ENCODE peak calls at places on chromosomes 11 and 22, in four cellular contexts. C, T, Q and K are unnamed samples. For H3F3A and H4K20me1, the result is how much of the 10 kb centered on the place peaks cover.

GRCh38 chr11:16154715-16155396 is 201.5 kb downstream of the SOX6 start:
- DNase-seq in C (no peak), T (peak), Q (no peak), K (no peak)

GRCh38 chr11:47595029-47595428 is 818 bp upstream of the C1QTNF4 start:
- DNase-seq in C (no peak), T (no peak), Q (no peak), K (no peak)

GRCh38 chr11:57567210-57567511 is 311 bp downstream of the UBE2L6 start:
- DNase-seq in C (peak), T (peak), Q (no peak), K (peak)

GRCh38 chr11:78290293-78291176 is 101.8 kb downstream of the USP35 start:
- DNase-seq in C (peak), T (peak), Q (no peak), K (no peak)

GRCh38 chr11:120134931-120135228 is 3.0 kb downstream of the TRIM29 start:
- DNase-seq in C (no peak), T (no peak), Q (no peak), K (no peak)

GRCh38 chr22:30183861-30184278 is 62.7 kb downstream of the LIF start:
- DNase-seq in C (no peak), T (no peak), Q (no peak), K (no peak)

GRCh38 chr22:25334091-25334490 is 114.7 kb downstream of the CRYBB2 start:
- DNase-seq in C (peak), T (peak), Q (peak), K (peak)

GRCh38 chr11:7056828-7057513 is 31.8 kb upstream of the RBMXL2 start:
- DNase-seq in C (peak), T (no peak), Q (no peak), K (no peak)

GRCh38 chr11:104650234-104650633 is 248.0 kb downstream of the CASP12 start:
- DNase-seq in C (no peak), T (no peak), Q (peak), K (no peak)

GRCh38 chr22:47168900-47169800 is 406.7 kb downstream of the TBC1D22A start:
- DNase-seq in C (peak), T (peak), Q (peak), K (no peak)

GRCh38 chr22:45518580-45518991 is 15.9 kb downstream of the FBLN1 start:
- DNase-seq in C (peak), T (no peak), Q (no peak), K (no peak)

GRCh38 chr11:78045851-78046485 is 17.7 kb upstream of the THRSP start:
- DNase-seq in C (peak), T (peak), Q (peak), K (peak)

GRCh38 chr22:46025225-46025972 is 48.4 kb upstream of the WNT7B start:
- DNase-seq in C (no peak), T (no peak), Q (no peak), K (no peak)

GRCh38 chr22:44963055-44963454 is 46.8 kb downstream of the PHF21B start:
- DNase-seq in C (no peak), T (no peak), Q (no peak), K (no peak)

GRCh38 chr11:86591631-86592030 is 80.8 kb downstream of the ME3 start:
- DNase-seq in C (no peak), T (no peak), Q (no peak), K (no peak)

GRCh38 chr22:48402591-48403031 is 1425.1 kb downstream of the BRD1 start:
- DNase-seq in C (no peak), T (no peak), Q (no peak), K (no peak)

GRCh38 chr22:39520874-39521857 is 804 bp downstream of the ATF4 start:
- DNase-seq in C (peak), T (peak), Q (peak), K (peak)
- H3F3A ChIP-seq in C (half or more), T (under half), Q (half or more), K (half or more)

DNA sequence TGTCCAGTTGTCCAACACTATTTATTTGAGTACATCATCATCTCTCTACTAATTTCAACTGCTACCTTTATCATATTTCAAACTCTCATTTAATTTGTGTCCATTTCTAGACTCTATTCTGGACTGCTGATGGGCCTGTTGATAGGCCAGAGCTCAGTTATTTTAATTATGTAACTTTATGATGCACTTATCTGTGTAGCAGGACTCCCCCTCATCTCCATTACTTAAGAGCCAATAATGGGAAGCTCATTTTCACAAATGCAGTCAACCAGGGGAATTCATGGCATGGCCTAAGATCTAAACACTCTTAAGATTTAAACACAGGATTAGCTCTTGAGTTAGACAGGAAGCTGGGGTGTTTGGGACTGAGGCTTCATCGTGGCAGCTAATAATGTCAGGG is 21.4 kb downstream of the KCNQ1OT1 start:
- DNase-seq in C (no peak), T (no peak), Q (no peak), K (no peak)
- H4K20me1 ChIP-seq in C (under half), T (under half), Q (under half), K (under half)

GRCh38 chr11:83957038-83957900 is 671.1 kb upstream of the CCDC90B start:
- DNase-seq in C (no peak), T (no peak), Q (no peak), K (no peak)

GRCh38 chr11:83951521-83951920 is 665.4 kb upstream of the CCDC90B start:
- DNase-seq in C (no peak), T (no peak), Q (no peak), K (no peak)

GRCh38 chr11:83956119-83956697 is 670.0 kb upstream of the CCDC90B start:
- DNase-seq in C (no peak), T (no peak), Q (no peak), K (no peak)
- H3F3A ChIP-seq in C (under half), T (under half), Q (under half), K (under half)

DNA sequence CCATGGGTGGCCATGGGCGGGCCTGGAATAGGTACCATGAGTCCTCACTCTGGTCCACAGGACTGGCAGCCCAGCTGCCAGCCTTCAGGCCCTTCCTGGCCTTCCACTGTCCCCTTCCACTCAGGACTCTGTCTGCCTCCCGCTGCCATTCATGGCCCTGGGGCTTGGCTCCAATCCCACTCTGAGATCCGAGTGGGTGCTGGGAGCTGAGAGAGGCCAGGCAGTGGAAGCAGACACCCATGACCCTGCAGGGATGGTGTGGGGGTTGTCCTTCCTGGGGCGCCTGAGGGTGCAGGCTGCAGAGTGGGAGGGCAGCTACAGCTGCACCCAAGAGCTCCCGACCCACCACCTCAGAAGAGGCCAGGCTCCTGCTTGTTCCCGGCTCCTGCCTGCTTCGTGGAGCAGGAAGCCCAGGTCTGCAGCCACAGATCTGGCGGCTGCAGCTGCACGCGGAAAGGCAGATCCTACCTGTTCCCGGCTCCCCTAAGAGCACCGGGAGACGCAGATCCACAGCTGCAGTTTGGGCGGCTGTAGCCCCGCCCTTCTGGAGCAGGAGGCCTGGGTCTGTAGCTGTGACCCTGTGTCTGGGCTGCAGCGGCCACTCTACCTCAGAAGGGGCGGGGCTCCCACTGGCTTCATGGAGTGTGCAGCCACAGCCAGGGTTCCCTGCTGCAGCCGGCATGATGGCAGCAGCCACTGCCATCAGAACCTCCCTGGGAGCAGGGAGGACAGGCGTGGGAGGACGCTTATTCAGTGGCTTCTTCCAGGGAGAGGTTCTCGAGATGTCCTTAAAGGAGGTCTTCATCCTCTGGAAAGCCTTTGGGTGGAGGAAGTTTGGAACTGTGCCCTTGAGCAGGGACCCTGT is 27.5 kb downstream of the IGHMBP2 start:
- DNase-seq in C (no peak), T (no peak), Q (no peak), K (no peak)
- H4K20me1 ChIP-seq in C (under half), T (under half), Q (under half), K (under half)

DNA sequence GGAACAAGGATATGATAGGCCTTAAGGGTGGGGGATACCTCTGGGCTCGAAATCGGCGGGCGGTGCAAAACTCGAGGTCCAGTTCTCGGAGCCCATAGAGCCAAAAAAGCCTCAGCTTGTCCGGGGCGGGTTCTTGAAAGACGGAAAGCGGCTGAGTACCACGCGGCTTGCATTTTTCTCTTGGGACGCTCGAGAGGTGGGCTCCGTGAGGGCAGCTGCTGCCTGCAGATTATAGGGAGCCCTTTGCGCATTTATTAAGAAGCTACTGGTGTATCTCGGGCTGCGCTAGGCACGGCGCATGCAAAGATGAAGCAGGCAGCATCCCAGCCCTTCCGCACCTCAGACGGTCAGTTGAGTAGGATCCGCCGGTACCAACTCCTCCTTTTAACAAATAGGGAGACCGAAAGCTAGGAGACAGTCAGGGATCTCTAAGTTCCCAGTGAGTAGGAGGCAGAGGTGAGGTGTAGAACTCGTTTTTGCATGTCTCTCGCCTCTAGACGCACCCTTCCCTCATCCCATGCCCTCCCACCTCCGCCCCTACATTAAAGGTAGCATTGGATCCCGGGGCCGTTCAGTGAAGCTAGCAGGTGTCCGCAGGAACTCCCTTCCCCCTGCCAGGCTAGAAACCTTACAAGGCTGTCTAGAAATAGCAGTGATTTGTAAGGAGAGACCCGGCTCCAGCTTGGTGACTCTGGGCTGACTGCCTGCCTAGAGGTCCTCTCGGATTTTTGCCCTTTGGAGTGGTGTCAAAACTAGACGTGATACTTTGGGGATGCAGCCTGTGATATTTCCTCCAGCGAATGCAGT is 768 bp downstream of the LDHA start:
- DNase-seq in C (peak), T (no peak), Q (peak), K (peak)
- H3F3A ChIP-seq in C (half or more), T (under half), Q (under half), K (half or more)

GRCh38 chr11:68260484-68260883 is 11.3 kb downstream of the C11orf24 start:
- DNase-seq in C (no peak), T (no peak), Q (no peak), K (no peak)

GRCh38 chr11:68262544-68262827 is 9.3 kb downstream of the C11orf24 start:
- DNase-seq in C (no peak), T (no peak), Q (no peak), K (no peak)

GRCh38 chr11:68261006-68261405 is 10.8 kb downstream of the C11orf24 start:
- DNase-seq in C (no peak), T (no peak), Q (no peak), K (no peak)

GRCh38 chr11:68263444-68264035 is 8.2 kb downstream of the C11orf24 start:
- DNase-seq in C (no peak), T (no peak), Q (no peak), K (no peak)

GRCh38 chr11:68261749-68262543 is 9.8 kb downstream of the C11orf24 start:
- DNase-seq in C (no peak), T (no peak), Q (no peak), K (no peak)
- H4K20me1 ChIP-seq in C (under half), T (under half), Q (under half), K (under half)

DNA sequence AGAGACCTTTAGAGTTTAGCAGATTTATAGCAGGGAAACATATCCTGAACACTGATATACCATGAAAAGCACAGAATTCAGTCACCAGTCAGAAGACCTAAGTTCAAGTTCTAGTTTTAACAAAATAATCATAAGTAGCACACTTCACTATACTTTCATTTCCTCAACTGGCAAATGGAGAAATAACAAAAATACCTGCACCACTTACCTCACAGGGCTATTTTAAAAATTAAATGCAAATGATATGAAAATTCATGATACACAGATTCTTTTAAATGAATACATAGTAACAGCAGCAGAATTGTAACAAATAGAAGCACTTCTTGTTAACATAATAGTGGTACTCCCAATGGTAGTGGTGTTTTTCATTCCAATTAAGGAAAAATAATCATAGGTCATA is 139.0 kb downstream of the FCHSD2 start:
- DNase-seq in C (no peak), T (no peak), Q (no peak), K (no peak)
- H3F3A ChIP-seq in C (under half), T (under half), Q (under half), K (under half)

DNA sequence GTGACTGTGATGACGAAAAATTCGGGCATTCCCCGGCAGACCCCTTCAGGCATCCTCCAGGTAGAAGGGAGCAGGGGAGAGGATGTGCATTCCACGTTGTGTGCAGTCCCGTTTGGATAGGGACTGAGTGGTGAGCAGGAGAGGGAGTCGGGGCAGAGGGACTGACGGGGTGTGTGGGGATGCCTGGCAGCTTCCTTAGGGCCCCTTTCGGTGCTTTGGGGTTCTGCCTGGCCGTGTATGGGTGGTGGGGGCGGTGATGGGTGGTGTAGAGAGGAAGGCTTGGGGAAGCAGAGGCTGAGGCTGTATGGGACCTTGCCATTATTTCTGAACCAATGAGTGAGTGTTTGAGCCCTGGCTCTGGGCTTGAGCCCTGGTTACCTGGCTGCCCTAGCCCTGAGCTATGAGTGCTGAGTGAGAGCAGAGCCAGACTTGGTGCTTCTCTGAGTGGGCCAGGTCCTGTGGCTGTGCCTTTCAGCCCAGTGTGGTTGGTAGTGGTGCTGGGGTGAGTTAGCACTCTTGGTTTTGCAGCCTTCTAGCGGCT is 914 bp downstream of the INPPL1 start:
- DNase-seq in C (peak), T (peak), Q (peak), K (no peak)
- H4K20me1 ChIP-seq in C (under half), T (under half), Q (under half), K (under half)

GRCh38 chr22:22952531-22953295 is 65.1 kb downstream of the IGLL5 start:
- DNase-seq in C (no peak), T (no peak), Q (no peak), K (no peak)
- H3F3A ChIP-seq in C (under half), T (under half), Q (under half), K (under half)

GRCh38 chr11:61447601-61448551 is 18.0 kb downstream of the SDHAF2 start:
- DNase-seq in C (peak), T (no peak), Q (no peak), K (no peak)
- H4K20me1 ChIP-seq in C (under half), T (under half), Q (under half), K (under half)